ENCODE peak calls at places on chromosomes 5 and 9, in four cellular contexts. W is lower leg skin, I is right lobe of liver, H is gastrocnemius medialis. K is an unnamed sample.

GRCh38 chr9:130689937-130690700 is 3.5 kb upstream of the EXOSC2 start:
- DNase-seq in I (no peak), H (peak), W (no peak), K (peak)

GRCh38 chr5:66669086-66669861 is 73.1 kb downstream of the MAST4 start:
- DNase-seq in W (no peak), I (no peak), H (no peak), K (no peak)

GRCh38 chr5:68652507-68652906 is 437.0 kb downstream of the PIK3R1 start:
- DNase-seq in W (no peak), H (peak), I (no peak), K (no peak)

GRCh38 chr9:4143951-4144717 is 155.7 kb downstream of the GLIS3 start:
- DNase-seq in W (no peak), H (no peak), I (no peak), K (no peak)

GRCh38 chr5:88391116-88391515 is 122.5 kb upstream of the TMEM161B start:
- DNase-seq in I (no peak), H (no peak), W (no peak), K (no peak)

GRCh38 chr9:95024097-95024671 is 293.3 kb downstream of the FANCC start:
- DNase-seq in I (peak), H (peak), W (no peak), K (no peak)

GRCh38 chr5:128684951-128685350 is 146.9 kb upstream of the FBN2 start:
- DNase-seq in W (no peak), I (no peak), H (no peak), K (no peak)

GRCh38 chr5:151434570-151435237 is 12.7 kb upstream of the SLC36A1 start:
- DNase-seq in H (peak), I (no peak), W (no peak), K (no peak)

GRCh38 chr5:81393783-81394718 is at the start of gene ACOT12:
- DNase-seq in H (no peak), W (no peak), I (peak), K (no peak)

GRCh38 chr5:33713087-33713486 is 178.7 kb downstream of the ADAMTS12 start:
- DNase-seq in H (no peak), I (no peak), W (no peak), K (no peak)

GRCh38 chr5:93422652-93423332 is 158.2 kb downstream of the NR2F1-AS1 start:
- DNase-seq in I (no peak), H (no peak), W (no peak), K (no peak)

GRCh38 chr9:23644326-23644725 is 181.7 kb downstream of the ELAVL2 start:
- DNase-seq in H (no peak), W (no peak), I (no peak), K (no peak)

GRCh38 chr9:127698985-127699670 is 7.7 kb upstream of the CFAP157 start:
- DNase-seq in H (peak), W (peak), I (peak), K (peak)

GRCh38 chr5:39274388-39275085 is 55.2 kb upstream of the FYB1 start:
- DNase-seq in I (no peak), H (no peak), W (no peak), K (peak)

GRCh38 chr5:51556833-51557232 is 173.6 kb downstream of the ISL1 start:
- DNase-seq in H (no peak), I (no peak), W (no peak), K (no peak)

GRCh38 chr5:64688965-64689364 is 1.3 kb upstream of the SHISAL2B start:
- DNase-seq in I (no peak), H (no peak), W (no peak), K (no peak)

GRCh38 chr5:78925102-78925876 is 59.8 kb downstream of the ARSB start:
- DNase-seq in H (no peak), I (no peak), W (no peak), K (no peak)

GRCh38 chr9:98971168-98971914 is 27.6 kb downstream of the COL15A1 start:
- DNase-seq in H (no peak), I (no peak), W (no peak), K (no peak)

GRCh38 chr5:180439911-180440769 is 54.0 kb upstream of the CNOT6 start:
- DNase-seq in H (no peak), W (no peak), I (no peak), K (no peak)

GRCh38 chr5:43729846-43730478 is 127.0 kb downstream of the NNT start:
- DNase-seq in W (no peak), I (no peak), H (no peak), K (peak)

GRCh38 chr5:161078793-161079192 is 226.8 kb upstream of the ATP10B start:
- DNase-seq in W (no peak), H (no peak), I (no peak), K (no peak)

GRCh38 chr5:132209901-132210545 is 17.6 kb downstream of the P4HA2 start:
- DNase-seq in H (no peak), I (no peak), W (peak), K (no peak)

GRCh38 chr5:132206782-132207181 is 20.9 kb downstream of the P4HA2 start:
- DNase-seq in H (no peak), W (no peak), I (no peak), K (no peak)

GRCh38 chr5:132210944-132211343 is 16.7 kb downstream of the P4HA2 start:
- DNase-seq in H (no peak), I (no peak), W (peak), K (no peak)

GRCh38 chr5:132207783-132208182 is 19.9 kb downstream of the P4HA2 start:
- DNase-seq in H (no peak), W (peak), I (no peak), K (no peak)

GRCh38 chr5:132209131-132209530 is 18.5 kb downstream of the P4HA2 start:
- DNase-seq in I (no peak), H (no peak), W (no peak), K (no peak)
- TF ChIP-seq POLR2A in I (no peak), H (no peak), W (no peak), K (no peak)

GRCh38 chr9:137215196-137215986 is 6.6 kb downstream of the RNF208 start:
- DNase-seq in I (no peak), H (no peak), W (no peak), K (no peak)

GRCh38 chr9:137218212-137218753 is 3.8 kb downstream of the RNF208 start:
- DNase-seq in W (no peak), I (no peak), H (no peak), K (no peak)

GRCh38 chr9:137216188-137216965 is 5.7 kb downstream of the RNF208 start:
- DNase-seq in I (no peak), W (no peak), H (no peak), K (no peak)

GRCh38 chr9:137218754-137219271 is 3.2 kb downstream of the RNF208 start:
- DNase-seq in I (no peak), W (no peak), H (no peak), K (peak)

GRCh38 chr9:137217276-137218211 is 4.5 kb downstream of the RNF208 start:
- DNase-seq in H (no peak), W (peak), I (no peak), K (no peak)
- TF ChIP-seq POLR2A in H (no peak), W (no peak), I (no peak), K (no peak)

GRCh38 chr9:128735373-128735772 is 11.4 kb upstream of the ZDHHC12 start:
- DNase-seq in W (no peak), H (no peak), I (no peak), K (no peak)

GRCh38 chr9:128731093-128731492 is 7.2 kb upstream of the ZDHHC12 start:
- DNase-seq in W (no peak), I (no peak), H (no peak), K (no peak)

GRCh38 chr9:128732576-128732975 is 8.6 kb upstream of the ZDHHC12 start:
- DNase-seq in I (no peak), W (no peak), H (no peak), K (no peak)

GRCh38 chr9:128731691-128732090 is 7.8 kb upstream of the ZDHHC12 start:
- DNase-seq in I (no peak), W (no peak), H (no peak), K (no peak)

GRCh38 chr9:128733256-128733655 is 9.3 kb upstream of the ZDHHC12 start:
- DNase-seq in W (no peak), I (no peak), H (no peak), K (peak)
- TF ChIP-seq POLR2A in W (no peak), I (no peak), H (no peak), K (no peak)

GRCh38 chr9:36487482-36488321 is 85.0 kb upstream of the MELK start:
- DNase-seq in I (peak), H (peak), W (peak), K (peak)
- TF ChIP-seq POLR2A in I (peak), H (peak), W (no peak), K (peak)

DNA sequence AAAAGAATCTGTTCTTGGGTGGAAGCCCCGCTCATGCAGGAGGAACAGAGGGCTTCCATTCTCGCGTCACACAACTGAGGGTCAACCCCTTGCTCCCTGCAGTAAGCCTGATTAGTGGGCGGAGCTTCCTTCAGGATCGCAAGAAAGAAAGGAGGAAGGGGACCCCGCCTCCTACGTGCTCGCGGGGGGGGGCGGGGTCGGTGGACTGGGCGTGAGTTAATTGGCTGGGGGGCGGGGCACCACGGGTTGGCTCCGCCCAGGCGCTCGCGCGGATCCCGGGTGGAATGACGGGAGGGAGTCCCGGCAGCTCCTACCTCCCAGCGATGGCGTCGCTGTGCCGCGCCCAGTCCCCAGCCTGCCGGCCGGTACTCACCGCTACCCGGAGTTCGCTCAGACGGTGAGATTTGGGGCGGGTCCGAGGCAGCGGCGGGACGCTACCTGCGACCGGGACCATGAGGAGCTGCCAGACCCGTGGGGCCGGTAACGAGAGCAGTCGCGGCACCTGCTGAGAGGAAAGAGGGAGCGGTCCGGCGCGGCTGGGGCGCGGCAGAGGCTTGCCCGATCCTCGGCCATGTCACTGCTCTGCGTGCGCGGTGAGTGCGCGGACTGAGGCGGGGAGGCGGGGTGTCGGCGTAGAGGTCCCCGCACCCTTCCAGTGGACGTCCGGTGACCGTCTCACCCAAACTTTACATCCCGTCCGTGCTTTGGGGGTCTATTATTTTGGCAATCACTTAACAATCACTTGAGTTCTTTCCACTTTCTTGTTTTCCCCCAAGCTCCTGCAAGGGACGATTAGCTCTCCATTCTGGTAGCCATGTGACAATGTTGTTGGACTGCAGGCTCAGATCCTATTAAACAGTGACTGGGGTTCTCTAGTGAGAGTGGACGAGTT is at the start of gene UNC13B:
- DNase-seq in W (peak), H (peak), I (peak), K (peak)
- TF ChIP-seq POLR2A in W (no peak), H (peak), I (peak), K (no peak)

GRCh38 chr5:110738812-110739651 is at the start of gene SLC25A46:
- DNase-seq in I (peak), H (peak), W (peak), K (peak)
- TF ChIP-seq POLR2A in I (peak), H (peak), W (no peak), K (peak)

GRCh38 chr9:122988919-122989614 is 44.4 kb upstream of the GPR21 start:
- DNase-seq in I (no peak), H (no peak), W (no peak), K (no peak)
- TF ChIP-seq POLR2A in I (no peak), H (no peak), W (no peak), K (no peak)